ENCODE peak calls at places on chromosomes 13 and 19, in seven cellular contexts. S is BJ, R is neural crest cell, U is transverse colon, J is omental fat pad, X is AG08396, D is NCI-H510A treated with DMSO at 0.1 percent for 48 hours. N is an unnamed sample.

GRCh38 chr19:13260883-13261653 is 110.9 kb downstream of the IER2 start:
- DNase-seq in S (peak; percentile 73), R (no peak), U (no peak), J (no peak), X (peak; percentile 87), D (no peak), N (peak; percentile 65)

GRCh38 chr13:44652223-44652622 is 76.1 kb upstream of the TSC22D1 start:
- DNase-seq in S (no peak), R (no peak), U (no peak), J (no peak), X (no peak), D (no peak), N (no peak)

GRCh38 chr19:959935-960502 is 24.1 kb upstream of the WDR18 start:
- DNase-seq in S (no peak), R (no peak), U (no peak), J (no peak), X (no peak), D (no peak), N (no peak)

GRCh38 chr19:18939922-18940775 is 868 bp downstream of the HOMER3 start:
- DNase-seq in S (no peak), R (peak; percentile 35), U (peak; percentile 60), J (no peak), X (peak; percentile 86), D (no peak), N (peak; percentile 80)

GRCh38 chr13:105428816-105429215 is 1106.6 kb downstream of the EFNB2 start:
- DNase-seq in S (no peak), R (no peak), U (no peak), J (no peak), X (no peak), D (no peak), N (peak; percentile 8)

GRCh38 chr13:37187110-37187509 is 81.6 kb upstream of the CSNK1A1L start:
- DNase-seq in S (peak; percentile 65), R (no peak), U (no peak), J (no peak), X (no peak), D (no peak), N (no peak)

GRCh38 chr19:46890423-46891170 is 29.8 kb downstream of the ARHGAP35 start:
- DNase-seq in S (peak; percentile 97), R (no peak), U (no peak), J (no peak), X (peak; percentile 75), D (no peak), N (peak; percentile 67)

GRCh38 chr13:49292742-49293498 is 45.2 kb downstream of the CDADC1 start:
- DNase-seq in S (no peak), R (no peak), U (no peak), J (no peak), X (peak; percentile 65), D (no peak), N (no peak)

GRCh38 chr13:41942462-41943094 is 18.3 kb downstream of the VWA8 start:
- DNase-seq in S (no peak), R (no peak), U (no peak), J (no peak), X (peak; percentile 32), D (no peak), N (peak; percentile 11)

GRCh38 chr19:45547965-45548609 is 36.5 kb downstream of the OPA3 start:
- DNase-seq in S (peak; percentile 66), R (no peak), U (peak; percentile 85), J (no peak), X (peak; percentile 49), D (no peak), N (no peak)

GRCh38 chr19:45667620-45668341 is at the start of gene GIPR:
- DNase-seq in S (no peak), R (peak; percentile 47), U (peak; percentile 84), J (no peak), X (peak; percentile 57), D (peak; percentile 73), N (peak; percentile 52)

GRCh38 chr19:685457-685931 is 9.3 kb downstream of the FSTL3 start:
- DNase-seq in S (no peak), R (no peak), U (no peak), J (no peak), X (no peak), D (no peak), N (no peak)

GRCh38 chr19:8368136-8368535 is 4.2 kb downstream of the ANGPTL4 start:
- DNase-seq in S (no peak), R (no peak), U (no peak), J (no peak), X (no peak), D (no peak), N (no peak)

GRCh38 chr13:112207124-112207523 is 140.2 kb downstream of the SOX1 start:
- DNase-seq in S (no peak), R (no peak), U (no peak), J (no peak), X (no peak), D (no peak), N (no peak)

GRCh38 chr13:26993780-26994179 is 177.8 kb downstream of the USP12 start:
- DNase-seq in S (no peak), R (no peak), U (no peak), J (no peak), X (no peak), D (no peak), N (no peak)